ENCODE peak calls at places on chromosomes 2 and 18, in ten cellular contexts. S, X, J, T, Q, L, O, R, U and W are unnamed samples.

GRCh38 chr2:174158003-174158402 is 90.3 kb downstream of the OLA1 start:
- DNase-seq in O (no peak), U (no peak), R (peak), S (peak), X (peak), L (no peak), J (peak), T (no peak), Q (peak), W (no peak)

GRCh38 chr2:222655406-222655747 is 515 bp downstream of the FARSB start:
- DNase-seq in S (no peak), T (no peak), U (no peak), L (no peak), Q (peak), J (peak), X (no peak), R (peak), O (no peak), W (no peak)

GRCh38 chr2:159518321-159519005 is 97.9 kb downstream of the BAZ2B start:
- DNase-seq in O (no peak), S (no peak), X (peak), U (no peak), Q (no peak), R (no peak), L (no peak), J (no peak), T (no peak), W (no peak)

GRCh38 chr2:128490321-128490720 is 171.7 kb upstream of the HS6ST1 start:
- DNase-seq in O (no peak), R (no peak), S (no peak), L (no peak), X (no peak), Q (no peak), T (peak), J (no peak), U (no peak), W (no peak)

GRCh38 chr2:133884739-133885381 is 316.6 kb upstream of the NCKAP5 start:
- DNase-seq in S (no peak), R (no peak), J (peak), X (peak), T (no peak), L (no peak), O (no peak), Q (no peak), U (no peak), W (no peak)

GRCh38 chr2:220893411-220893810 is 678.7 kb downstream of the EPHA4 start:
- DNase-seq in J (no peak), U (no peak), T (no peak), O (no peak), L (no peak), R (no peak), S (no peak), Q (no peak), X (peak), W (no peak)

GRCh38 chr18:46868171-46868921 is 49.0 kb downstream of the PIAS2 start:
- DNase-seq in X (no peak), Q (peak), U (no peak), R (no peak), S (no peak), O (no peak), J (no peak), T (no peak), L (no peak), W (no peak)

GRCh38 chr2:100548771-100549170 is 14.0 kb upstream of the PDCL3 start:
- DNase-seq in X (no peak), R (no peak), U (no peak), S (no peak), Q (peak), L (no peak), T (no peak), J (no peak), O (no peak), W (no peak)

GRCh38 chr2:21422050-21422449 is 298.3 kb downstream of the TDRD15 start:
- DNase-seq in Q (peak), S (peak), T (no peak), X (no peak), U (no peak), O (no peak), J (peak), L (no peak), R (no peak), W (no peak)

GRCh38 chr2:151851761-151852160 is 23.5 kb upstream of the ARL5A start:
- DNase-seq in S (no peak), X (no peak), R (no peak), L (no peak), J (no peak), O (no peak), U (no peak), T (no peak), Q (peak), W (no peak)

GRCh38 chr2:159285929-159286708 is at the start of gene WDSUB1:
- DNase-seq in X (peak), S (peak), Q (peak), R (no peak), T (peak), L (peak), U (peak), J (peak), O (peak), W (peak)

GRCh38 chr2:34102359-34102758 is 503.3 kb upstream of the FAM98A start:
- DNase-seq in J (no peak), X (peak), O (no peak), S (no peak), L (no peak), U (no peak), R (no peak), T (no peak), Q (no peak), W (no peak)

GRCh38 chr2:69668598-69668997 is 25.1 kb upstream of the AAK1 start:
- DNase-seq in Q (no peak), J (no peak), L (no peak), R (no peak), U (no peak), S (no peak), X (peak), O (no peak), T (no peak), W (no peak)

GRCh38 chr18:5370332-5370731 is 74.8 kb upstream of the ZBTB14 start:
- DNase-seq in S (no peak), X (no peak), O (no peak), Q (peak), T (no peak), R (no peak), L (no peak), J (no peak), U (no peak), W (no peak)

GRCh38 chr2:240432820-240433801 is 2.4 kb upstream of the GPC1 start:
- DNase-seq in Q (no peak), U (no peak), R (no peak), J (no peak), T (peak), S (no peak), O (no peak), X (no peak), L (peak), W (peak)

GRCh38 chr18:57772387-57772799 is 30.7 kb downstream of the ATP8B1 start:
- DNase-seq in U (no peak), X (no peak), R (no peak), Q (no peak), O (no peak), J (peak), L (peak), S (no peak), T (no peak), W (no peak)

GRCh38 chr18:24009651-24010333 is 4.8 kb upstream of the TTC39C start:
- DNase-seq in Q (no peak), U (no peak), L (no peak), J (no peak), R (no peak), O (no peak), S (no peak), T (no peak), X (peak), W (no peak)

GRCh38 chr18:36580266-36580665 is 248.5 kb downstream of the TPGS2 start:
- DNase-seq in O (peak), T (peak), S (peak), L (no peak), R (no peak), Q (no peak), X (peak), U (no peak), J (no peak), W (no peak)
- H3K27ac ChIP-seq in O (peak), T (peak), S (peak), L (no peak), R (no peak), Q (no peak), X (peak), U (peak), J (no peak), W (peak)

GRCh38 chr2:131394147-131394931 is 30.4 kb upstream of the RAB6D start:
- DNase-seq in Q (peak), R (no peak), S (no peak), T (no peak), X (no peak), L (no peak), O (no peak), U (no peak), J (no peak), W (no peak)
- H3K4me3 ChIP-seq in Q (peak), R (no peak), S (no peak), T (no peak), X (no peak), L (no peak), O (no peak), U (no peak), J (no peak), W (no peak)

DNA sequence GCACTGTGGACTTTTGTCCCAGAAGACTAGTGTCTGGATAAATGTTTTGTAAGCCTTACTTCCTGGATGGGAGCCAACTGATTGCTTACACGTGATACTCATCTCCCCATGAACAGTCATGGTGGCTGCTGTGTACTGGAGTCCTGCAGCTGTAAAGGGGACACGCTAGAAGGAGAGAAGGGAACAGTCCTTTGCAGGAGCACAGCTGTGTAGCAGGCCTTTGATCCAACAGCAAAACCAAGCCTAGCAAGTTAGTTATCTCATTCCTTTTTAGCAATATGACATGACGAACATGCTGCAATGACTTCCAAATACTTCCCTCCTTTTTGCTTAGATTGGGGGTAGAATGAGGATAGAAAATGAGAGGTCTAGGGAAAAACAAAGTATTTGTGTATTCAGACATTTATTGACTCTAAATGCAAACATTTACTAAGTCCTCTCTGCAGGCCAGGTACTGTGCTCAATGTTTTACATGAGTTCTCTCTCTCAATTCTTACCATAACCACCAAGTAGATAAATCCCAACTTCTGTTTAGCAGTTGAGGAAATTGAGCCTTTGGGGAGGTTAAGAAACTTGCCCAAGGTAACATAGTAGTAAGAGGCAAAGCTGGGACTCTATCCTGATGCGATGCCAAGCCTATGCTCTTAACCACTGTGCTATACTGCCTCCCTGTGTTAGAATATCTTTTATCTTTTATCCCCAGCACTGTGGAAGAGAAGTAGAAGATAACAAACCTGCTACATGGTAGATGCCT is 55.4 kb upstream of the CD28 start:
- DNase-seq in S (peak), U (no peak), L (peak), X (peak), J (peak), O (no peak), T (no peak), R (peak), Q (peak), W (no peak)
- TF ChIP-seq CTCF in S (peak), U (peak), L (no peak), X (peak), J (peak), O (no peak), T (peak), R (peak), Q (peak), W (peak)

DNA sequence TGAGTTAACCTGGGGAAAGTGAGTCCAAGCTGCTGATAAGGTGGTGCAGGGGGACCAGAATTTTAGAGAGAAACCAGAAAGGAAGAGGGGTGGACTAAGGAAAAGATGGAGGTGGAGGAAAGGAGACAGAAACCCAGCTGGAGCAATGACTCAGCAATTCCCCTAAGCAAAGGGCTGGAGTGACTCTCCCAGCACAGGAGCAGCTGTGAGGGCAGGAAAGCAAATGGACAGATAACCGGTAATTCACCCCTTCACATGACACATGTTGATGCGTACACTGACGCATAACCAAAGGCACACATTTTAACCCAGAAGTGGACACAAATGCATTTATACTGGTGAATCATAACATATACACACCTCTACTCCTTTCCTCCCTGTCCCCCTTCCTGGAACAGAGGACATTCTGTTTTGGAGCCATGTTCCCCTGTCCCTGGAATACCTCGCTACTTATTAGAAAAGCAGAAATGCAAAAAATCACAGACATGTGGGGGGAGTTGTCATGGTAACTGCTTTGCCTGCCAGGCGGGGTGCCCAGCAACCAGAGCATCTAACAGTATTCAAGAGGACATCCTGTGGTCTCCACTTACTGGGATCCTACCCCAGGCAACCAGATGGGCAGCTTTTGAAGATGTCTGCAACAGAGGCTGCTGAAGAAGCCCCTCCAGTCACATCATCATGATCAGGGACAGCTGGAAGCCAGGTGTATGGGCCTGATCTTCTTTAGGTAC is 4.7 kb downstream of the CDK5R2 start:
- DNase-seq in X (peak), O (no peak), L (no peak), U (no peak), R (no peak), T (peak), S (no peak), J (peak), Q (peak), W (no peak)
- H3K27ac ChIP-seq in X (peak), O (no peak), L (no peak), U (no peak), R (no peak), T (no peak), S (no peak), J (peak), Q (no peak), W (no peak)